ENCODE peak calls at places on chromosome 10, in six cellular contexts. One of them, this sample, is unnamed.

GRCh38 chr10:133114251-133114650 is 26.5 kb downstream of the ADGRA1 start:
- DNase-seq in H1: no peak
- DNase-seq in K562: no peak
- DNase-seq in GM12891: no peak
- DNase-seq in GM12878: no peak
- DNase-seq in SK-N-SH: no peak
- DNase-seq in this sample: no peak

GRCh38 chr10:73480158-73480557 is 15.7 kb downstream of the PPP3CB start:
- DNase-seq in GM12878: no peak
- DNase-seq in GM12891: no peak
- DNase-seq in K562: no peak
- DNase-seq in SK-N-SH: no peak
- DNase-seq in H1: no peak
- DNase-seq in this sample: no peak

GRCh38 chr10:121262774-121263406 is 335.4 kb downstream of the FGFR2 start:
- DNase-seq in SK-N-SH: no peak
- DNase-seq in H1: no peak
- DNase-seq in GM12891: no peak
- DNase-seq in GM12878: no peak
- DNase-seq in K562: no peak
- DNase-seq in this sample: no peak

GRCh38 chr10:78976825-78977760 is 91.7 kb upstream of the ZMIZ1 start:
- DNase-seq in SK-N-SH: no peak
- DNase-seq in K562: no peak
- DNase-seq in H1: no peak
- DNase-seq in GM12891: no peak
- DNase-seq in GM12878: no peak
- DNase-seq in this sample: no peak

GRCh38 chr10:33559105-33559504 is 224.6 kb upstream of the NRP1 start:
- DNase-seq in GM12878: no peak
- DNase-seq in SK-N-SH: peak
- DNase-seq in GM12891: no peak
- DNase-seq in K562: no peak
- DNase-seq in H1: no peak
- DNase-seq in this sample: no peak

GRCh38 chr10:92011560-92012214 is 88.1 kb downstream of the BTAF1 start:
- DNase-seq in GM12878: no peak
- DNase-seq in SK-N-SH: no peak
- DNase-seq in H1: no peak
- DNase-seq in K562: peak
- DNase-seq in GM12891: no peak
- DNase-seq in this sample: no peak

GRCh38 chr10:43201545-43202131 is 63.4 kb downstream of the CSGALNACT2 start:
- DNase-seq in GM12878: no peak
- DNase-seq in GM12891: peak
- DNase-seq in K562: no peak
- DNase-seq in SK-N-SH: peak
- DNase-seq in H1: peak
- DNase-seq in this sample: peak

GRCh38 chr10:79491171-79491835 is 21.0 kb upstream of the EIF5AL1 start:
- DNase-seq in GM12878: no peak
- DNase-seq in H1: no peak
- DNase-seq in SK-N-SH: no peak
- DNase-seq in GM12891: no peak
- DNase-seq in K562: peak
- DNase-seq in this sample: no peak

GRCh38 chr10:131860806-131861440 is 39.9 kb upstream of the PPP2R2D start:
- DNase-seq in GM12878: no peak
- DNase-seq in H1: peak
- DNase-seq in K562: peak
- DNase-seq in GM12891: no peak
- DNase-seq in SK-N-SH: no peak
- DNase-seq in this sample: no peak

GRCh38 chr10:75048669-75049098 is 62.8 kb upstream of the SAMD8 start:
- DNase-seq in SK-N-SH: no peak
- DNase-seq in GM12878: no peak
- DNase-seq in GM12891: no peak
- DNase-seq in K562: no peak
- DNase-seq in H1: no peak
- DNase-seq in this sample: no peak

GRCh38 chr10:59688921-59689351 is 20.7 kb downstream of the SLC16A9 start:
- DNase-seq in SK-N-SH: no peak
- DNase-seq in K562: no peak
- DNase-seq in GM12878: no peak
- DNase-seq in GM12891: no peak
- DNase-seq in H1: no peak
- DNase-seq in this sample: no peak

GRCh38 chr10:16470747-16471146 is 33.9 kb downstream of the PTER start:
- DNase-seq in K562: peak
- DNase-seq in GM12891: no peak
- DNase-seq in SK-N-SH: no peak
- DNase-seq in GM12878: no peak
- DNase-seq in H1: no peak
- DNase-seq in this sample: no peak

GRCh38 chr10:115654961-115655360 is 561.8 kb downstream of the ATRNL1 start:
- DNase-seq in H1: no peak
- DNase-seq in GM12878: no peak
- DNase-seq in K562: no peak
- DNase-seq in GM12891: no peak
- DNase-seq in SK-N-SH: no peak
- DNase-seq in this sample: no peak

GRCh38 chr10:130737622-130738021 is 573.9 kb downstream of the TCERG1L start:
- DNase-seq in K562: no peak
- DNase-seq in H1: peak
- DNase-seq in GM12891: no peak
- DNase-seq in GM12878: no peak
- DNase-seq in SK-N-SH: no peak
- DNase-seq in this sample: no peak

GRCh38 chr10:29409241-29410051 is 120.6 kb downstream of the LYZL1 start:
- DNase-seq in GM12891: peak
- DNase-seq in H1: no peak
- DNase-seq in K562: peak
- DNase-seq in GM12878: no peak
- DNase-seq in SK-N-SH: peak
- DNase-seq in this sample: peak

GRCh38 chr10:31582365-31583052 is 263.5 kb downstream of the ZEB1 start:
- DNase-seq in GM12878: no peak
- DNase-seq in H1: no peak
- DNase-seq in GM12891: no peak
- DNase-seq in K562: no peak
- DNase-seq in SK-N-SH: peak
- DNase-seq in this sample: no peak

GRCh38 chr10:51001587-51001986 is 72.7 kb upstream of the PRKG1 start:
- DNase-seq in H1: no peak
- DNase-seq in K562: no peak
- DNase-seq in SK-N-SH: peak
- DNase-seq in GM12891: no peak
- DNase-seq in GM12878: no peak
- DNase-seq in this sample: no peak

GRCh38 chr10:68315582-68315981 is 16.3 kb upstream of the HNRNPH3 start:
- DNase-seq in SK-N-SH: no peak
- DNase-seq in GM12891: no peak
- DNase-seq in H1: no peak
- DNase-seq in GM12878: no peak
- DNase-seq in K562: no peak
- DNase-seq in this sample: no peak

GRCh38 chr10:31650010-31650409 is 278.6 kb downstream of the ARHGAP12 start:
- DNase-seq in H1: no peak
- DNase-seq in GM12891: no peak
- DNase-seq in K562: no peak
- DNase-seq in GM12878: no peak
- DNase-seq in SK-N-SH: peak
- DNase-seq in this sample: no peak

GRCh38 chr10:14684363-14684762 is 90.3 kb downstream of the FAM107B start:
- DNase-seq in GM12878: no peak
- DNase-seq in K562: no peak
- DNase-seq in H1: no peak
- DNase-seq in SK-N-SH: no peak
- DNase-seq in GM12891: no peak
- DNase-seq in this sample: no peak

GRCh38 chr10:83007521-83007920 is 1131.8 kb upstream of the GHITM start:
- DNase-seq in K562: no peak
- DNase-seq in H1: no peak
- DNase-seq in GM12891: no peak
- DNase-seq in GM12878: no peak
- DNase-seq in SK-N-SH: no peak
- DNase-seq in this sample: no peak

GRCh38 chr10:36362257-36362656 is 720.2 kb upstream of the FZD8 start:
- DNase-seq in K562: no peak
- DNase-seq in GM12878: no peak
- DNase-seq in GM12891: no peak
- DNase-seq in H1: no peak
- DNase-seq in SK-N-SH: no peak
- DNase-seq in this sample: no peak

GRCh38 chr10:34181545-34182300 is 633.4 kb downstream of the PARD3 start:
- DNase-seq in GM12891: no peak
- DNase-seq in SK-N-SH: peak
- DNase-seq in K562: no peak
- DNase-seq in H1: no peak
- DNase-seq in GM12878: no peak
- DNase-seq in this sample: no peak

GRCh38 chr10:102502029-102502336 is 529 bp downstream of the ACTR1A start:
- DNase-seq in K562: peak
- DNase-seq in GM12891: peak
- DNase-seq in H1: peak
- DNase-seq in GM12878: peak
- DNase-seq in SK-N-SH: peak
- DNase-seq in this sample: peak
- TF ChIP-seq POLR2AphosphoS5 in K562: no peak
- TF ChIP-seq POLR2AphosphoS5 in GM12891: no peak
- TF ChIP-seq POLR2AphosphoS5 in H1: no peak
- TF ChIP-seq POLR2AphosphoS5 in GM12878: no peak
- TF ChIP-seq POLR2AphosphoS5 in SK-N-SH: peak
- TF ChIP-seq POLR2AphosphoS5 in this sample: no peak

GRCh38 chr10:124735491-124736286 is 8.5 kb downstream of the FAM53B start:
- DNase-seq in SK-N-SH: no peak
- DNase-seq in H1: peak
- DNase-seq in GM12891: no peak
- DNase-seq in K562: no peak
- DNase-seq in GM12878: no peak
- DNase-seq in this sample: no peak
- TF ChIP-seq TAF1 in SK-N-SH: no peak
- TF ChIP-seq TAF1 in H1: no peak
- TF ChIP-seq TAF1 in GM12891: no peak
- TF ChIP-seq TAF1 in K562: no peak
- TF ChIP-seq TAF1 in GM12878: no peak
- TF ChIP-seq TAF1 in this sample: no peak

GRCh38 chr10:84331091-84331490 is 2.7 kb downstream of the CCSER2 start:
- DNase-seq in GM12891: no peak
- DNase-seq in K562: no peak
- DNase-seq in H1: no peak
- DNase-seq in SK-N-SH: no peak
- DNase-seq in GM12878: no peak
- DNase-seq in this sample: no peak

GRCh38 chr10:84333864-84334451 is 5.6 kb downstream of the CCSER2 start:
- DNase-seq in GM12878: no peak
- DNase-seq in SK-N-SH: no peak
- DNase-seq in H1: no peak
- DNase-seq in K562: peak
- DNase-seq in GM12891: no peak
- DNase-seq in this sample: no peak

GRCh38 chr10:84328303-84329093 is at the start of gene CCSER2:
- DNase-seq in K562: peak
- DNase-seq in SK-N-SH: peak
- DNase-seq in GM12891: peak
- DNase-seq in GM12878: no peak
- DNase-seq in H1: peak
- DNase-seq in this sample: peak

GRCh38 chr10:84329986-84330651 is 1.7 kb downstream of the CCSER2 start:
- DNase-seq in K562: no peak
- DNase-seq in SK-N-SH: no peak
- DNase-seq in H1: no peak
- DNase-seq in GM12878: peak
- DNase-seq in GM12891: no peak
- DNase-seq in this sample: no peak

GRCh38 chr10:84329094-84329611 is 764 bp downstream of the CCSER2 start:
- DNase-seq in SK-N-SH: peak
- DNase-seq in GM12878: no peak
- DNase-seq in H1: no peak
- DNase-seq in GM12891: no peak
- DNase-seq in K562: peak
- DNase-seq in this sample: peak
- TF ChIP-seq POLR2AphosphoS5 in SK-N-SH: no peak
- TF ChIP-seq POLR2AphosphoS5 in GM12878: no peak
- TF ChIP-seq POLR2AphosphoS5 in H1: no peak
- TF ChIP-seq POLR2AphosphoS5 in GM12891: no peak
- TF ChIP-seq POLR2AphosphoS5 in K562: no peak
- TF ChIP-seq POLR2AphosphoS5 in this sample: no peak

GRCh38 chr10:52447931-52448353 is 133.9 kb downstream of the DKK1 start:
- DNase-seq in K562: no peak
- DNase-seq in GM12878: no peak
- DNase-seq in SK-N-SH: no peak
- DNase-seq in H1: no peak
- DNase-seq in GM12891: no peak
- DNase-seq in this sample: no peak
- TF ChIP-seq TAF1 in K562: no peak
- TF ChIP-seq TAF1 in GM12878: no peak
- TF ChIP-seq TAF1 in SK-N-SH: no peak
- TF ChIP-seq TAF1 in H1: no peak
- TF ChIP-seq TAF1 in GM12891: no peak
- TF ChIP-seq TAF1 in this sample: no peak

DNA sequence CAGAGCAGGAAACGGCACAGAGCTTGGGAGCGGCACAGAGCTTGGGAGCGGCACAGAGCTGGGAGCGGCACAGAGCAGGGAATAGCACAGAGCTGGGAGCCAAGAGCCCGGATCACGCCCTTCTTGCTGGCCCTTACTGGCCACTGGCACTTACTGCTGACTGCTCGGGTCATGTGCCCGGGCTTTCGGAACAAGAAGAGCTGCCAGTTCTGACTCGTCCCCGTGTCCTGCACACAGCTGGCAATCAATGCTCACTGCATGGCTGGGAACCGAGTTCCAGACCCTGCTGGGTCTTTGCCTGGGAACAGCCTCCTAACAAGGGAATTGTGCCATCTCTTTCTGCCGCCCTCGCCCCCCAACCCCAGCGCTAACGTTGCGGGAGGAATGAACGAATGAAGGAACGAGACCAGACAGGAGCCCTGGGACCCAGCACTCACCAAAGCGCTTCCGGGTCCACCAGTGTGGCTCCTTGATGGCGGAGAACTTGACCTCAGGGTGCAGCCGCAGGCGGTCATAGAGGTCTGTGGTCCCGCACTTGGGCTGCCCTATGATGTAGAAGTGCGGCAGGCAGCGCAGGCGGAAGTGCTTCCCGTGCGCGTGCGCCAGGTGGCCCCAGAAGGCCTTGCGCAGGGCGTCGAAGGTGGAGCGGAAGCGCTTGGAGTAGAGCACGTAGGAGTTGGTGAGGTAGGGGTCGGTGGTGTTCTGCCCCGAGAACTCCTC is 49.1 kb downstream of the CHST15 start:
- DNase-seq in H1: no peak
- DNase-seq in K562: no peak
- DNase-seq in GM12891: no peak
- DNase-seq in GM12878: no peak
- DNase-seq in SK-N-SH: no peak
- DNase-seq in this sample: no peak
- TF ChIP-seq POLR2AphosphoS5 in H1: no peak
- TF ChIP-seq POLR2AphosphoS5 in K562: no peak
- TF ChIP-seq POLR2AphosphoS5 in GM12891: no peak
- TF ChIP-seq POLR2AphosphoS5 in GM12878: no peak
- TF ChIP-seq POLR2AphosphoS5 in SK-N-SH: no peak
- TF ChIP-seq POLR2AphosphoS5 in this sample: no peak

GRCh38 chr10:87552248-87552914 is 47.7 kb downstream of the MINPP1 start:
- DNase-seq in H1: no peak
- DNase-seq in GM12891: no peak
- DNase-seq in SK-N-SH: no peak
- DNase-seq in GM12878: no peak
- DNase-seq in K562: no peak
- DNase-seq in this sample: no peak
- TF ChIP-seq TAF1 in H1: no peak
- TF ChIP-seq TAF1 in GM12891: no peak
- TF ChIP-seq TAF1 in SK-N-SH: no peak
- TF ChIP-seq TAF1 in GM12878: no peak
- TF ChIP-seq TAF1 in K562: no peak
- TF ChIP-seq TAF1 in this sample: no peak